ENCODE peak calls at places on chromosome 4, in eight cellular contexts. H is breast epithelium; N is CD8-positive, alpha-beta T cell; W is IMR-90; G is endothelial cell of umbilical vein; D is ovary; R is left ventricle myocardium inferior; F is WERI-Rb-1. U is an unnamed sample.

GRCh38 chr4:125317526-125317880 is 2.7 kb downstream of the FAT4 start:
- DNase-seq in D (peak), H (no peak), R (peak), G (no peak), W (peak), F (peak), N (no peak), U (peak)

GRCh38 chr4:77820836-77821561 is 1.8 kb upstream of the CNOT6L start:
- DNase-seq in W (no peak), H (no peak), D (peak), F (no peak), N (no peak), R (no peak), G (peak), U (no peak)

GRCh38 chr4:169404959-169405358 is 134.2 kb upstream of the SH3RF1 start:
- DNase-seq in N (no peak), W (peak), R (no peak), G (peak), D (no peak), F (no peak), H (no peak), U (no peak)

GRCh38 chr4:338759-339097 is 1.1 kb downstream of the ZNF141 start:
- DNase-seq in N (no peak), R (no peak), D (no peak), F (peak), G (no peak), H (no peak), W (no peak), U (no peak)

GRCh38 chr4:169115897-169116254 is 105.8 kb upstream of the CBR4 start:
- DNase-seq in G (peak), W (peak), N (no peak), H (no peak), D (no peak), R (no peak), F (no peak), U (peak)

GRCh38 chr4:103948244-103949018 is 228.6 kb upstream of the TACR3 start:
- DNase-seq in D (no peak), R (no peak), H (no peak), G (no peak), F (no peak), N (no peak), W (no peak), U (no peak)

GRCh38 chr4:184849184-184849583 is 23.4 kb upstream of the ACSL1 start:
- DNase-seq in R (no peak), G (no peak), N (no peak), H (no peak), D (no peak), F (no peak), W (no peak), U (no peak)

GRCh38 chr4:98617358-98618047 is 40.9 kb downstream of the TSPAN5 start:
- DNase-seq in R (no peak), N (no peak), H (no peak), G (peak), D (no peak), F (no peak), W (no peak), U (no peak)

GRCh38 chr4:2009651-2010233 is 968 bp upstream of the NELFA start:
- DNase-seq in W (peak), F (peak), G (peak), D (no peak), R (no peak), H (no peak), N (peak), U (peak)

GRCh38 chr4:64497526-64497925 is 88.3 kb upstream of the TECRL start:
- DNase-seq in R (no peak), W (no peak), F (no peak), D (no peak), H (no peak), G (no peak), N (no peak), U (no peak)

GRCh38 chr4:185210102-185210981 is 944 bp downstream of the SNX25 start:
- DNase-seq in N (peak), R (peak), H (no peak), W (peak), G (peak), F (peak), D (peak), U (peak)

GRCh38 chr4:158636619-158637018 is 35.1 kb downstream of the C4orf46 start:
- DNase-seq in D (no peak), G (no peak), W (no peak), R (no peak), F (no peak), N (no peak), H (no peak), U (no peak)

GRCh38 chr4:106365613-106366012 is 3.0 kb downstream of the GIMD1 start:
- DNase-seq in W (peak), R (no peak), N (no peak), D (no peak), H (no peak), F (no peak), G (peak), U (peak)

GRCh38 chr4:162163892-162164759 is at the start of gene FSTL5:
- DNase-seq in N (no peak), F (peak), H (no peak), D (no peak), W (peak), R (peak), G (peak), U (peak)

GRCh38 chr4:155787113-155787710 is 28.4 kb downstream of the GUCY1B1 start:
- DNase-seq in R (no peak), H (no peak), W (peak), N (no peak), G (peak), F (peak), D (no peak), U (peak)

DNA sequence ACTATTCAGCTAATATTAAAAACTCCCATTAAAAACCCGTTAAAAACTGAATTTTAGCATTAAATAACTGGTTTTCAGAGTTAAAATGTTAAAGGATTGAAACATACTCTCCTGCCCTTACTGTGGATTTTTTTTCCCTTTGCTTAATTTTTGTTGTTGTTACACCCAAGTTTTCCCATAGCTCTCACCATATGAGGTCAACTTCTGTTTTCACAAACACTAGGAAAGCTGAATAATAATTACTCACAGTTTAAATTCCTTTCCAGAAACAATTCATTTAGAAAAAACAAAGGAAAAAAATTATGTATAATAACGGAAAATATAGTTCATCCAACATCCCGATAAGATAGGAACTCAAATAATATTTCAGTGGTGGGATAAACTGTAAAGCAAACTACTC is 129.0 kb downstream of the PPP3CA start:
- DNase-seq in W (no peak), H (no peak), R (no peak), N (no peak), D (no peak), F (no peak), G (peak), U (no peak)
- H3K4me3 ChIP-seq in W (no peak), H (no peak), R (no peak), N (no peak), D (no peak), F (no peak), G (peak), U (no peak)

DNA sequence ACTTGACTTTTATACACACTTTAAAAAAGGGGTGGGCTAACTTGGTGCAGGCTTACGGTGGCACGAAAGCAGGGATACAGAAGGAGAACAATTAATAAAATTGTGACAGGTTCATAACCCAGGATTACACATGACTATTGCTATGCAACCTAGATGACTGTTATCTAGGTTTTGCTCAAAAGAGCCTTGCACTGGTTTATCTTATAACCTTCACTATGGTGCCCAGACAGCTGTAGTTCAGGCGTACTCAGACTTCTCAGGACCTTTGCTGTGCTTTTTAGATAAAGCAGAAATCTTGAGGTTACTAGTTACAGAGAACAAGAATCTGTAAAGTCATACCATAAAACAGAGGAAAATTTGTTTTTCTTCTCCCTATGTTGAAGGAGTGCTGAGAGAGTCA is 44.4 kb downstream of the UGT2A3 start:
- DNase-seq in H (no peak), W (no peak), R (no peak), N (no peak), G (no peak), D (no peak), F (no peak), U (no peak)
- H3K27ac ChIP-seq in H (peak), W (no peak), R (no peak), N (no peak), G (no peak), D (no peak), F (no peak), U (no peak)

GRCh38 chr4:8317474-8317873 is 47.9 kb downstream of the HTRA3 start:
- DNase-seq in W (no peak), H (peak), R (no peak), N (no peak), D (peak), F (no peak), G (no peak), U (no peak)
- H3K4me3 ChIP-seq in W (no peak), H (no peak), R (no peak), N (no peak), D (no peak), F (no peak), G (no peak), U (no peak)

DNA sequence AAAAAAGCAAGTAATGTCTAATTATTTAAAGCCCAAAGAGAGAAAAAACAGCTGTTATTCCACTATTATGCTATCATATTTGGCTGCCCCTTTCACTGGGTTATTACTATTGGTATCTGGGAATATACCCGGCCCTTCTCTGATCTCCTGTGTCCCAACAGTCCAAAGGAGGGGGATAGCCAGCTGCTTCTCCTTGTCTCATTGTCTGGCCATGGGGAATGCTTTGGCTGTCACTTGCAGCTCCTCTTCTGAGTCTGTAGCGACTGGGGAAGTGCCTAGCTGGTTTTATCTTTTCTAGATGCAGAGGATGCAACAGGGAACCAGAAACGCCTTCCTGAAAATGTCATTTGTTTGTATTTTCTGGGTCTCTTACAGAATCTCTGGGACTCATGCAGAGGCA is 33.9 kb downstream of the MGARP start:
- DNase-seq in D (no peak), H (no peak), W (no peak), G (no peak), R (no peak), N (no peak), F (no peak), U (no peak)
- H3K27ac ChIP-seq in D (no peak), H (no peak), W (peak), G (no peak), R (no peak), N (no peak), F (no peak), U (no peak)

U was measured in brain microvascular endothelial cell.